ENCODE peak calls at places on chromosomes 4 and X, in five cellular contexts. One of them, this sample, is unnamed.
A peak's percentile ranks its signal among the peaks of the same experiment; 100 is the strongest.

GRCh38 chrX:18894156-18894555 is 89.8 kb downstream of the PHKA2 start:
- DNase-seq in HCT116: no peak
- DNase-seq in neural progenitor cell: no peak
- DNase-seq in SK-N-SH: no peak
- DNase-seq in MM.1S: no peak
- DNase-seq in this sample: no peak

GRCh38 chr4:150237110-150237852 is 159.0 kb downstream of the DCLK2 start:
- DNase-seq in HCT116: peak; percentile 12
- DNase-seq in neural progenitor cell: no peak
- DNase-seq in SK-N-SH: no peak
- DNase-seq in MM.1S: no peak
- DNase-seq in this sample: peak; percentile 51

GRCh38 chr4:25103423-25103822 is 56.8 kb downstream of the SEPSECS start:
- DNase-seq in HCT116: no peak
- DNase-seq in neural progenitor cell: no peak
- DNase-seq in SK-N-SH: no peak
- DNase-seq in MM.1S: no peak
- DNase-seq in this sample: no peak

GRCh38 chrX:82757614-82758013 is 750.5 kb upstream of the POU3F4 start:
- DNase-seq in HCT116: no peak
- DNase-seq in neural progenitor cell: no peak
- DNase-seq in SK-N-SH: no peak
- DNase-seq in MM.1S: no peak
- DNase-seq in this sample: no peak

GRCh38 chr4:163167333-163167626 is 590 bp upstream of the NAF1 start:
- DNase-seq in HCT116: no peak
- DNase-seq in neural progenitor cell: no peak
- DNase-seq in SK-N-SH: peak; percentile 18
- DNase-seq in MM.1S: no peak
- DNase-seq in this sample: peak; percentile 20

GRCh38 chr4:6198278-6198677 is 2.1 kb downstream of the JAKMIP1 start:
- DNase-seq in HCT116: no peak
- DNase-seq in neural progenitor cell: no peak
- DNase-seq in SK-N-SH: no peak
- DNase-seq in MM.1S: no peak
- DNase-seq in this sample: no peak

GRCh38 chr4:95084584-95084983 is 326.8 kb downstream of the BMPR1B start:
- DNase-seq in HCT116: no peak
- DNase-seq in neural progenitor cell: no peak
- DNase-seq in SK-N-SH: no peak
- DNase-seq in MM.1S: no peak
- DNase-seq in this sample: peak; percentile 28

GRCh38 chrX:11998944-11999343 is 139.3 kb upstream of the FRMPD4 start:
- DNase-seq in HCT116: no peak
- DNase-seq in neural progenitor cell: no peak
- DNase-seq in SK-N-SH: no peak
- DNase-seq in MM.1S: no peak
- DNase-seq in this sample: no peak

GRCh38 chrX:69150294-69150960 is 14.8 kb downstream of the PJA1 start:
- DNase-seq in HCT116: peak; percentile 72
- DNase-seq in neural progenitor cell: no peak
- DNase-seq in SK-N-SH: peak; percentile 15
- DNase-seq in MM.1S: no peak
- DNase-seq in this sample: no peak

GRCh38 chrX:120419465-120419864 is 49.6 kb downstream of the LAMP2 start:
- DNase-seq in HCT116: no peak
- DNase-seq in neural progenitor cell: no peak
- DNase-seq in SK-N-SH: no peak
- DNase-seq in MM.1S: peak; percentile 79
- DNase-seq in this sample: no peak

GRCh38 chrX:130414800-130415199 is 13.0 kb downstream of the RBMX2 start:
- DNase-seq in HCT116: no peak
- DNase-seq in neural progenitor cell: no peak
- DNase-seq in SK-N-SH: no peak
- DNase-seq in MM.1S: no peak
- DNase-seq in this sample: no peak

GRCh38 chr4:39947415-39947814 is 30.3 kb downstream of the PDS5A start:
- DNase-seq in HCT116: no peak
- DNase-seq in neural progenitor cell: no peak
- DNase-seq in SK-N-SH: no peak
- DNase-seq in MM.1S: no peak
- DNase-seq in this sample: no peak

GRCh38 chr4:180485407-180485806 is 1757.8 kb upstream of the TENM3 start:
- DNase-seq in HCT116: no peak
- DNase-seq in neural progenitor cell: no peak
- DNase-seq in SK-N-SH: no peak
- DNase-seq in MM.1S: no peak
- DNase-seq in this sample: no peak

GRCh38 chr4:7023486-7023885 is 19.7 kb upstream of the TADA2B start:
- DNase-seq in HCT116: no peak
- DNase-seq in neural progenitor cell: no peak
- DNase-seq in SK-N-SH: no peak
- DNase-seq in MM.1S: no peak
- DNase-seq in this sample: no peak

GRCh38 chr4:106358899-106359298 is 9.7 kb downstream of the GIMD1 start:
- DNase-seq in HCT116: no peak
- DNase-seq in neural progenitor cell: no peak
- DNase-seq in SK-N-SH: no peak
- DNase-seq in MM.1S: no peak
- DNase-seq in this sample: no peak

GRCh38 chrX:69387559-69388487 is 116.3 kb upstream of the NALF2 start:
- DNase-seq in HCT116: peak; percentile 31
- DNase-seq in neural progenitor cell: peak; percentile 92
- DNase-seq in SK-N-SH: peak; percentile 78
- DNase-seq in MM.1S: peak; percentile 22
- DNase-seq in this sample: peak; percentile 66

GRCh38 chrX:12779534-12779933 is 11.7 kb upstream of the PRPS2 start:
- DNase-seq in HCT116: no peak
- DNase-seq in neural progenitor cell: no peak
- DNase-seq in SK-N-SH: no peak
- DNase-seq in MM.1S: no peak
- DNase-seq in this sample: peak; percentile 58

GRCh38 chr4:127732623-127733199 is 2.5 kb downstream of the SLC25A31 start:
- DNase-seq in HCT116: peak; percentile 41
- DNase-seq in neural progenitor cell: peak; percentile 53
- DNase-seq in SK-N-SH: peak; percentile 72
- DNase-seq in MM.1S: peak; percentile 42
- DNase-seq in this sample: peak; percentile 32

GRCh38 chrX:110531873-110532272 is 173.2 kb downstream of the RTL9 start:
- DNase-seq in HCT116: no peak
- DNase-seq in neural progenitor cell: no peak
- DNase-seq in SK-N-SH: no peak
- DNase-seq in MM.1S: no peak
- DNase-seq in this sample: no peak

GRCh38 chr4:86048426-86048825 is 311.4 kb downstream of the MAPK10 start:
- DNase-seq in HCT116: no peak
- DNase-seq in neural progenitor cell: no peak
- DNase-seq in SK-N-SH: no peak
- DNase-seq in MM.1S: no peak
- DNase-seq in this sample: no peak

GRCh38 chr4:1205641-1206298 is 33.4 kb upstream of the SPON2 start:
- DNase-seq in HCT116: no peak
- DNase-seq in neural progenitor cell: no peak
- DNase-seq in SK-N-SH: no peak
- DNase-seq in MM.1S: no peak
- DNase-seq in this sample: no peak

DNA sequence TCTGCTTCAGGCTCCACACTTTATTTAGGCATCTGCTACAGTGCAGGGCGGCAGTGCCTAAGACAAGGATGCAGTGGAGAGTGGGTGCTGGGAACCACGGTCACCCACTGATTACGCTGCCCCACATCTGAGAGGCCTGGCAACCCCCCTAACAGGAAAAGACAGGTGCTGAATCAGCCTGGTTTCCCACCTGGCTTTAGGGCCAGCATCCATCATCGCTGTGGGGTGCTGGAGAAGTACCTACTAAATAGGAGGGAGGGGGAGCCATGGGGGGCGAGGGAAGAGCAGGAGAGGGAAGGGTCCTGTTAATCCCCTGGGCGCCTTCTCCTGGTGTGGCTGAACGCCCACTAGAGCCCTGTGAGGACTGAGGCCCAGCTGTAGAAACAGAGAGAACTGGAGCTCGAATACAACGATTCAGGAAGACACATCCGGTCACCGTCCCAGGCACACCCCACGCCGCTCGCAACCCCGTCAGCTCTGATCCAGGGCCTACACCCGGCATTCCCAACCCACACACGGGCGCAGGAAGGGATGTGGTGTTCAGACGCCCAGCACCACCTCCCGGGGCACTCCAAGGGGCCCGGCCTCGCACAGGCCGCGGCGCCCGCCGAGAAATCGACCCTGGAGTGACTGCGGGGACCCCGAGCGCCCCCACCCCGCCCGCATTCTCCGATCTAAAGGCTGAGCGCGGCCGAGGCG is 554 bp downstream of the DCTD start:
- DNase-seq in HCT116: no peak
- DNase-seq in neural progenitor cell: no peak
- DNase-seq in SK-N-SH: no peak
- DNase-seq in MM.1S: peak; percentile 32
- DNase-seq in this sample: peak; percentile 73
- TF ChIP-seq EZH2phosphoT487 in HCT116: no peak
- TF ChIP-seq EZH2phosphoT487 in neural progenitor cell: no peak
- TF ChIP-seq EZH2phosphoT487 in SK-N-SH: no peak
- TF ChIP-seq EZH2phosphoT487 in MM.1S: no peak
- TF ChIP-seq EZH2phosphoT487 in this sample: no peak

DNA sequence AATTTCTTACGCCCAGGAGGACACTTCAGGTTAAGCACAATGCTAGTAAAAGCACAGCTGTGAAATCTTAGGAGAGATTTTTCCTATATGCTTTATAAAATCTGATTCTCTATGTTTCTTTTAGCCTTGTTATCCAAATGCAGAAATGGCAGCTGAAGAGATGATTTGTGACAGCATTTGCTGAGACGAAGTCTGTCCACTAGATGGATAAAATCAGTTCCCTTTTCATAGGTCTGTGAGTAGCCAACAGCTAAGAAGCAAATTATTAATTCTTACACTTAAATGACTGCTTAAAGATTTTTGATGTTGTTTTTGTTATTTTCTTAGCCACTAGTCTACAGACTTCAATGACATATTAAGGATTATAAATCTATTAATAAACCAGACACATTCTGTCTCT is 5.3 kb downstream of the GPM6A start:
- DNase-seq in HCT116: no peak
- DNase-seq in neural progenitor cell: no peak
- DNase-seq in SK-N-SH: no peak
- DNase-seq in MM.1S: no peak
- DNase-seq in this sample: no peak
- H3K27me3 ChIP-seq in HCT116: no peaks in the 10 kb centered on the region
- H3K27me3 ChIP-seq in neural progenitor cell: no peaks in the 10 kb centered on the region
- H3K27me3 ChIP-seq in SK-N-SH: peaks cover 16% of the 10 kb centered on the region
- H3K27me3 ChIP-seq in MM.1S: no peaks in the 10 kb centered on the region
- H3K27me3 ChIP-seq in this sample: no peaks in the 10 kb centered on the region

DNA sequence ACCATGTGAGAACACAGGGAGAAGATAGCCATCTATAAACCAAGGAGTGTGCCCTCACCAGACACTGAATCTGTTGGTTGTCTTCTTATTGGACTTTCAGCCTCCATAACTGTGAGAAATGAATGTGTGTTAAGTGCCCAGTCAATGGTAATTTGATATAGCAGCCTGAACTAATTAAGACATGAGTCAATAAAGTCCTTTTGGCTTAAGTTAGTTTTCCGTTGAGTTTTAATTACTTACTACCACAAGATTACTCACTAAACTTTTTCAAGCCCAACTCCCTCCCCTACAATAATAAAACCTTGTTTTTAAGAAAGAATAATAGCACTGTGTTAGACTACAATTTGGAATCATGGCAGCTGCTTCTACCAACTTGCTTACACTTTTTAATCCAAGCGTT is 324.2 kb downstream of the PCDH19 start:
- DNase-seq in HCT116: no peak
- DNase-seq in neural progenitor cell: no peak
- DNase-seq in SK-N-SH: no peak
- DNase-seq in MM.1S: no peak
- DNase-seq in this sample: no peak
- TF ChIP-seq EZH2phosphoT487 in HCT116: no peak
- TF ChIP-seq EZH2phosphoT487 in neural progenitor cell: no peak
- TF ChIP-seq EZH2phosphoT487 in SK-N-SH: no peak
- TF ChIP-seq EZH2phosphoT487 in MM.1S: no peak
- TF ChIP-seq EZH2phosphoT487 in this sample: no peak

GRCh38 chr4:54099959-54100606 is at the start of gene GSX2:
- DNase-seq in HCT116: no peak
- DNase-seq in neural progenitor cell: peak; percentile 54
- DNase-seq in SK-N-SH: peak; percentile 73
- DNase-seq in MM.1S: no peak
- DNase-seq in this sample: no peak
- H3K27me3 ChIP-seq in HCT116: peaks cover 30% of the 10 kb centered on the region
- H3K27me3 ChIP-seq in neural progenitor cell: peaks cover 100% of the 10 kb centered on the region
- H3K27me3 ChIP-seq in SK-N-SH: peaks cover 57% of the 10 kb centered on the region
- H3K27me3 ChIP-seq in MM.1S: peaks cover 55% of the 10 kb centered on the region
- H3K27me3 ChIP-seq in this sample: peaks cover 99% of the 10 kb centered on the region

DNA sequence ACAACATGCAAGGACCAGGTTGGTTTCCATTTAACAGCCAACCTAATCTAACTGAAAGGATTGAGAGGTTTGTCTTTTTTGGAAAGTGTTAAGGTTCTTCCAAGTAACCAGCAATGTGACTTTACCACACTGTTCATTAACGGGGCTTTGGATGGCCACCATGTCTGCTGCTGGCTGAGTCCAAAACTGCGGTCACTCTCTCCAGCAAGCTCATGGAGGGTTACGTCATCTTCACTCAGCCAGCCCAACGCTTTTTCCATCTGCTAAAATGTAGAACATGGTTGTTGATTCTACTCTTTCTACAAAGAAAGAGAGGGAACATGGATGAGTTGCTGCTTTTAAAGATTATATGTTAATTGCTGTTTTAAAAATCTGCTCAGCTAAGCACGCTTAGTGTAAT is 11.0 kb downstream of the PKD2 start:
- DNase-seq in HCT116: no peak
- DNase-seq in neural progenitor cell: no peak
- DNase-seq in SK-N-SH: no peak
- DNase-seq in MM.1S: no peak
- DNase-seq in this sample: no peak
- TF ChIP-seq EZH2phosphoT487 in HCT116: no peak
- TF ChIP-seq EZH2phosphoT487 in neural progenitor cell: no peak
- TF ChIP-seq EZH2phosphoT487 in SK-N-SH: no peak
- TF ChIP-seq EZH2phosphoT487 in MM.1S: no peak
- TF ChIP-seq EZH2phosphoT487 in this sample: no peak

GRCh38 chrX:70669120-70669519 is 224.5 kb downstream of the DLG3 start:
- DNase-seq in HCT116: no peak
- DNase-seq in neural progenitor cell: no peak
- DNase-seq in SK-N-SH: no peak
- DNase-seq in MM.1S: no peak
- DNase-seq in this sample: peak; percentile 5

GRCh38 chrX:70664726-70665125 is 220.1 kb downstream of the DLG3 start:
- DNase-seq in HCT116: peak; percentile 16
- DNase-seq in neural progenitor cell: peak; percentile 35
- DNase-seq in SK-N-SH: peak; percentile 13
- DNase-seq in MM.1S: peak; percentile 48
- DNase-seq in this sample: peak; percentile 35
- H3K27me3 ChIP-seq in HCT116: no peaks in the 10 kb centered on the region
- H3K27me3 ChIP-seq in neural progenitor cell: no peaks in the 10 kb centered on the region
- H3K27me3 ChIP-seq in SK-N-SH: peaks cover 14% of the 10 kb centered on the region
- H3K27me3 ChIP-seq in MM.1S: no peaks in the 10 kb centered on the region
- H3K27me3 ChIP-seq in this sample: peaks cover 3% of the 10 kb centered on the region